ENCODE peak calls at places on chromosomes 6 and 20, in six cellular contexts. One of them, this sample, is unnamed.

GRCh38 chr6:33295621-33296369 is 2.9 kb downstream of the RGL2 start:
- DNase-seq in GM12865: no peak
- DNase-seq in HCT116: no peak
- DNase-seq in breast epithelium: no peak
- DNase-seq in HFF-Myc: no peak
- DNase-seq in neural progenitor cell: no peak
- DNase-seq in this sample: no peak

GRCh38 chr20:43516251-43516824 is 8.8 kb downstream of the L3MBTL1 start:
- DNase-seq in HFF-Myc: no peak
- DNase-seq in breast epithelium: no peak
- DNase-seq in neural progenitor cell: no peak
- DNase-seq in GM12865: no peak
- DNase-seq in HCT116: no peak
- DNase-seq in this sample: no peak

GRCh38 chr6:1392813-1393640 is 3.7 kb downstream of the FOXF2 start:
- DNase-seq in HFF-Myc: no peak
- DNase-seq in neural progenitor cell: peak; percentile 44
- DNase-seq in breast epithelium: no peak
- DNase-seq in GM12865: no peak
- DNase-seq in HCT116: no peak
- DNase-seq in this sample: no peak

GRCh38 chr20:48287552-48288170 is 502.4 kb upstream of the SULF2 start:
- DNase-seq in GM12865: no peak
- DNase-seq in HCT116: no peak
- DNase-seq in HFF-Myc: no peak
- DNase-seq in neural progenitor cell: no peak
- DNase-seq in breast epithelium: no peak
- DNase-seq in this sample: no peak

GRCh38 chr6:156827382-156827781 is 50.2 kb downstream of the ARID1B start:
- DNase-seq in HFF-Myc: peak; percentile 56
- DNase-seq in breast epithelium: no peak
- DNase-seq in HCT116: no peak
- DNase-seq in GM12865: no peak
- DNase-seq in neural progenitor cell: no peak
- DNase-seq in this sample: no peak

GRCh38 chr20:13443690-13444089 is 195.0 kb downstream of the TASP1 start:
- DNase-seq in GM12865: no peak
- DNase-seq in HFF-Myc: no peak
- DNase-seq in neural progenitor cell: no peak
- DNase-seq in breast epithelium: no peak
- DNase-seq in HCT116: no peak
- DNase-seq in this sample: no peak

GRCh38 chr6:43942616-43943015 is 172.6 kb downstream of the VEGFA start:
- DNase-seq in HCT116: no peak
- DNase-seq in breast epithelium: no peak
- DNase-seq in GM12865: no peak
- DNase-seq in HFF-Myc: no peak
- DNase-seq in neural progenitor cell: no peak
- DNase-seq in this sample: no peak

GRCh38 chr20:63897978-63898561 is 3.1 kb downstream of the DNAJC5 start:
- DNase-seq in GM12865: no peak
- DNase-seq in HFF-Myc: no peak
- DNase-seq in HCT116: no peak
- DNase-seq in neural progenitor cell: no peak
- DNase-seq in breast epithelium: no peak
- DNase-seq in this sample: no peak

GRCh38 chr6:90463359-90463758 is 123.5 kb downstream of the MAP3K7 start:
- DNase-seq in breast epithelium: no peak
- DNase-seq in HFF-Myc: no peak
- DNase-seq in neural progenitor cell: no peak
- DNase-seq in GM12865: peak; percentile 45
- DNase-seq in HCT116: no peak
- DNase-seq in this sample: peak; percentile 73

GRCh38 chr6:123677897-123678296 is 41.1 kb upstream of the TRDN start:
- DNase-seq in GM12865: no peak
- DNase-seq in HFF-Myc: no peak
- DNase-seq in neural progenitor cell: no peak
- DNase-seq in breast epithelium: no peak
- DNase-seq in HCT116: no peak
- DNase-seq in this sample: no peak

GRCh38 chr6:170175644-170176620 is 114.9 kb downstream of the DLL1 start:
- DNase-seq in breast epithelium: peak; percentile 40
- DNase-seq in HCT116: no peak
- DNase-seq in HFF-Myc: no peak
- DNase-seq in GM12865: no peak
- DNase-seq in neural progenitor cell: no peak
- DNase-seq in this sample: no peak

GRCh38 chr20:34042286-34042685 is 48.6 kb downstream of the RALY start:
- DNase-seq in HCT116: no peak
- DNase-seq in HFF-Myc: no peak
- DNase-seq in neural progenitor cell: no peak
- DNase-seq in breast epithelium: no peak
- DNase-seq in GM12865: no peak
- DNase-seq in this sample: peak; percentile 18

GRCh38 chr20:13458860-13459451 is 179.8 kb downstream of the TASP1 start:
- DNase-seq in neural progenitor cell: peak; percentile 58
- DNase-seq in breast epithelium: no peak
- DNase-seq in HCT116: peak; percentile 13
- DNase-seq in GM12865: peak; percentile 57
- DNase-seq in HFF-Myc: no peak
- DNase-seq in this sample: peak; percentile 27

GRCh38 chr20:36440370-36441026 is 100.8 kb upstream of the MYL9 start:
- DNase-seq in GM12865: no peak
- DNase-seq in breast epithelium: no peak
- DNase-seq in HFF-Myc: no peak
- DNase-seq in neural progenitor cell: no peak
- DNase-seq in HCT116: no peak
- DNase-seq in this sample: no peak

GRCh38 chr6:26204332-26205160 is 117.3 kb downstream of the HFE start:
- DNase-seq in GM12865: peak; percentile 99
- DNase-seq in breast epithelium: peak; percentile 94
- DNase-seq in HFF-Myc: peak; percentile 99
- DNase-seq in HCT116: peak; percentile 98
- DNase-seq in neural progenitor cell: peak; percentile 97
- DNase-seq in this sample: peak; percentile 91

GRCh38 chr6:115819506-115819905 is 241.2 kb downstream of the FRK start:
- DNase-seq in HCT116: no peak
- DNase-seq in HFF-Myc: no peak
- DNase-seq in GM12865: no peak
- DNase-seq in breast epithelium: no peak
- DNase-seq in neural progenitor cell: no peak
- DNase-seq in this sample: no peak

GRCh38 chr20:5065489-5066383 is 54.0 kb downstream of the PCNA start:
- DNase-seq in HCT116: peak; percentile 88
- DNase-seq in breast epithelium: no peak
- DNase-seq in HFF-Myc: peak; percentile 74
- DNase-seq in neural progenitor cell: no peak
- DNase-seq in GM12865: no peak
- DNase-seq in this sample: no peak

DNA sequence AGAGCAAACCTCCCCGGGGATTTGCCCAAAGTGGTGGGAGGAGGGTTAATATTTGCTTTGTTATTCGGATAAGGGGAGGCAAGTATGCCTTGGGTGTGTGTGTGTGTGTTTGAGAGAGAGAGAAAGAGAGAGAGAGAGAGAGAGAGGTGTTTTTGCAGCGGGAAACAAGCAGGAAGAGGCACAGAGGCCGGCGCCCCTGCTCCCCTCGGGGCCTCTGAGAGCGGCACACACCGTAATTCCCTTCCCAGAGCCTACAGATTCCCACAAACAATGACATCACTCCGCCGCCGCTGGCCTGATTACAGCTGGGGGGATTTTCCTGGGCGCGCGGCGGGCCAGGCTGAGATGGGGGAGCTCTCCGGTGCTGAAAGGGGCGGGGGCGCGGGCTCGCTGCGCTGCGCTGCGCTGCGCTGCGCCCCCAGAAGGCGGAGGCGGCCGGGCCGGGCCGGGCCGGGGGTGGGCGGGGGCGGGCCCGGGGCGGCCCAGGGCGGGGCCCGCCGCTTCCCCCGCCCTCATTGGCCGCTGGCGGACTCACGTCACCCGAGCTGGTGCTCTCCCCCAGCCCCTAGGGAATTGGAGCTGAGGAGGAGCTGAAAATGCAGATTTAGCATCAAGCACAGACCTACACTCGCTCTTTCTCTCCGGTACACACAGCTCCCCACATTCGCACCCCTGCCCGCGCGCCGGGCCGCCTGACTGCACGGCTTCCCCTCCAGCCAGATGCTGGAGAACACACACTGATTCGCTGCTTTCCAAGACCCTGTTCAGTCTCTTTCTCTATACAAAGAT is at the start of gene PCSK2:
- DNase-seq in GM12865: no peak
- DNase-seq in neural progenitor cell: peak; percentile 97
- DNase-seq in HFF-Myc: no peak
- DNase-seq in breast epithelium: no peak
- DNase-seq in HCT116: no peak
- DNase-seq in this sample: no peak
- TF ChIP-seq CTCF in GM12865: no peak
- TF ChIP-seq CTCF in neural progenitor cell: no peak
- TF ChIP-seq CTCF in HFF-Myc: no peak
- TF ChIP-seq CTCF in breast epithelium: no peak
- TF ChIP-seq CTCF in HCT116: no peak
- TF ChIP-seq CTCF in this sample: no peak

DNA sequence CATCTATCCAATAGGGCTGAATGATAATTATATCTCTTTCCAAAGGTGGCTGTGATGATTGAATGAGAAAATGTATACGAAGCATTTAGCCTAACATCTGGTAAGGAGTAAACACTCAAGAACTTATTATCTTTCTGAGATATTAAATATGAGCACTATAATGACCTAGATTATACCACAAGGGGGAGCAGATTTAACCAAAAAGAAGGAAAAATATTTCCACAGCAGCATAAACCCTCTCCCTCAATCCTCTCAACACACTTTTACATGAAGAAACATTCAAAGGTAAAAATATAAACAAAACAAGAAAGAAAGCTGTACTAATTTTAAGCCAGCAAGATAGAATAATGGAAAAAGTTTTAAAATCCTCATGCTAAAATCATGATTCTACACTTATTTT is 68.4 kb downstream of the SHPRH start:
- DNase-seq in GM12865: no peak
- DNase-seq in HCT116: no peak
- DNase-seq in HFF-Myc: no peak
- DNase-seq in breast epithelium: no peak
- DNase-seq in neural progenitor cell: no peak
- DNase-seq in this sample: no peak
- TF ChIP-seq CTCF in GM12865: no peak
- TF ChIP-seq CTCF in HCT116: no peak
- TF ChIP-seq CTCF in HFF-Myc: no peak
- TF ChIP-seq CTCF in breast epithelium: no peak
- TF ChIP-seq CTCF in neural progenitor cell: peak; percentile 24
- TF ChIP-seq CTCF in this sample: no peak

DNA sequence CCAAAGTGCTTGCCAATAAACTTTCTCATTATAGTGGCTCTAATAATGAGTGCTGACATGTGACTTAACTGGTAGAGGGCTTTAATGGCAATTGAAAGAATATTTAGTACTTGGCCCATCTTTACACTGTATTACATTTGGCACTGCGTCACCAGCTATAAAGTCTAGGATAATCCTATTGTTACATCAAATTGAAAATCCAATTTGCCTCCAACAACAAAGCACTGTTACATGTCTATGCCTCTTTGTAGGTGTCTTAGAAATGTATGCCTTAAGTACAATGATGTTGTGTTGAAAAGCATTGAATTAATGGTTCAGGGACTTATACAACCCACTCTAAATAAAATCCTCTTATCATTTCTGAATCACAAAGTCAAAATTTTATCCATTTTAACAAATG is 420.4 kb upstream of the JAG1 start:
- DNase-seq in GM12865: no peak
- DNase-seq in HCT116: no peak
- DNase-seq in HFF-Myc: no peak
- DNase-seq in neural progenitor cell: no peak
- DNase-seq in breast epithelium: no peak
- DNase-seq in this sample: no peak
- TF ChIP-seq CTCF in GM12865: no peak
- TF ChIP-seq CTCF in HCT116: no peak
- TF ChIP-seq CTCF in HFF-Myc: no peak
- TF ChIP-seq CTCF in neural progenitor cell: no peak
- TF ChIP-seq CTCF in breast epithelium: no peak
- TF ChIP-seq CTCF in this sample: no peak

GRCh38 chr6:30760537-30760936 is 16.2 kb upstream of the IER3 start:
- DNase-seq in HFF-Myc: no peak
- DNase-seq in neural progenitor cell: no peak
- DNase-seq in breast epithelium: no peak
- DNase-seq in HCT116: no peak
- DNase-seq in GM12865: no peak
- DNase-seq in this sample: no peak

GRCh38 chr6:30763155-30763617 is 18.8 kb upstream of the IER3 start:
- DNase-seq in neural progenitor cell: no peak
- DNase-seq in HFF-Myc: no peak
- DNase-seq in HCT116: no peak
- DNase-seq in breast epithelium: no peak
- DNase-seq in GM12865: no peak
- DNase-seq in this sample: no peak

GRCh38 chr6:30766461-30767157 is 22.3 kb upstream of the IER3 start:
- DNase-seq in HCT116: no peak
- DNase-seq in breast epithelium: no peak
- DNase-seq in neural progenitor cell: no peak
- DNase-seq in HFF-Myc: no peak
- DNase-seq in GM12865: no peak
- DNase-seq in this sample: no peak

GRCh38 chr6:30761791-30762429 is 17.6 kb upstream of the IER3 start:
- DNase-seq in GM12865: peak; percentile 25
- DNase-seq in breast epithelium: no peak
- DNase-seq in neural progenitor cell: no peak
- DNase-seq in HCT116: no peak
- DNase-seq in HFF-Myc: no peak
- DNase-seq in this sample: no peak

GRCh38 chr6:30763618-30764489 is 19.5 kb upstream of the IER3 start:
- DNase-seq in GM12865: peak; percentile 65
- DNase-seq in HCT116: no peak
- DNase-seq in neural progenitor cell: peak; percentile 72
- DNase-seq in HFF-Myc: no peak
- DNase-seq in breast epithelium: no peak
- DNase-seq in this sample: no peak
- TF ChIP-seq CTCF in GM12865: no peak
- TF ChIP-seq CTCF in HCT116: no peak
- TF ChIP-seq CTCF in neural progenitor cell: no peak
- TF ChIP-seq CTCF in HFF-Myc: no peak
- TF ChIP-seq CTCF in breast epithelium: no peak
- TF ChIP-seq CTCF in this sample: no peak

This sample was measured in activated CD8-positive, alpha-beta T cell treated with anti-CD3 and anti-CD28 coated beads for 36 hours.